ENCODE peak calls at places on chromosomes 16 and 17, in eight cellular contexts. One of them, this sample, is unnamed.

GRCh38 chr16:58501242-58502131 is 1.5 kb downstream of the NDRG4 start:
- DNase-seq in COR-L47: peak
- DNase-seq in activated naive CD4-positive, alpha-beta T cell: no peak
- DNase-seq in EL: no peak
- DNase-seq in activated CD4-positive, CD25-positive, alpha-beta regulatory T cell treated with anti-CD3 and anti-CD28 coated beads, Interleukin-2, amount 50 U/mL, for 16 hours: no peak
- DNase-seq in NCI-H510A treated with DMSO at 0.1 percent for 48 hours: peak
- DNase-seq in fibroblast of lung: peak
- DNase-seq in stimulated activated CD4-positive, alpha-beta T cell treated with anti-CD3 and anti-CD28 coated beads, Interleukin-12 subunit alpha, Interleukin-12 subunit beta, amount 100 ng/mL, for 24 hours: peak
- DNase-seq in this sample: no peak

GRCh38 chr16:79691001-79691400 is 90.5 kb upstream of the MAF start:
- DNase-seq in COR-L47: no peak
- DNase-seq in activated naive CD4-positive, alpha-beta T cell: no peak
- DNase-seq in EL: no peak
- DNase-seq in activated CD4-positive, CD25-positive, alpha-beta regulatory T cell treated with anti-CD3 and anti-CD28 coated beads, Interleukin-2, amount 50 U/mL, for 16 hours: no peak
- DNase-seq in NCI-H510A treated with DMSO at 0.1 percent for 48 hours: no peak
- DNase-seq in fibroblast of lung: no peak
- DNase-seq in stimulated activated CD4-positive, alpha-beta T cell treated with anti-CD3 and anti-CD28 coated beads, Interleukin-12 subunit alpha, Interleukin-12 subunit beta, amount 100 ng/mL, for 24 hours: no peak
- DNase-seq in this sample: no peak

GRCh38 chr17:75633484-75634375 is 496 bp downstream of the SMIM5 start:
- DNase-seq in COR-L47: peak
- DNase-seq in activated naive CD4-positive, alpha-beta T cell: no peak
- DNase-seq in EL: peak
- DNase-seq in activated CD4-positive, CD25-positive, alpha-beta regulatory T cell treated with anti-CD3 and anti-CD28 coated beads, Interleukin-2, amount 50 U/mL, for 16 hours: no peak
- DNase-seq in NCI-H510A treated with DMSO at 0.1 percent for 48 hours: peak
- DNase-seq in fibroblast of lung: peak
- DNase-seq in stimulated activated CD4-positive, alpha-beta T cell treated with anti-CD3 and anti-CD28 coated beads, Interleukin-12 subunit alpha, Interleukin-12 subunit beta, amount 100 ng/mL, for 24 hours: peak
- DNase-seq in this sample: peak

GRCh38 chr17:52673791-52674190 is 515.3 kb upstream of the CA10 start:
- DNase-seq in COR-L47: no peak
- DNase-seq in activated naive CD4-positive, alpha-beta T cell: no peak
- DNase-seq in EL: no peak
- DNase-seq in activated CD4-positive, CD25-positive, alpha-beta regulatory T cell treated with anti-CD3 and anti-CD28 coated beads, Interleukin-2, amount 50 U/mL, for 16 hours: no peak
- DNase-seq in NCI-H510A treated with DMSO at 0.1 percent for 48 hours: no peak
- DNase-seq in fibroblast of lung: no peak
- DNase-seq in stimulated activated CD4-positive, alpha-beta T cell treated with anti-CD3 and anti-CD28 coated beads, Interleukin-12 subunit alpha, Interleukin-12 subunit beta, amount 100 ng/mL, for 24 hours: no peak
- DNase-seq in this sample: no peak

GRCh38 chr16:10752843-10753523 is 9.3 kb downstream of the NUBP1 start:
- DNase-seq in COR-L47: no peak
- DNase-seq in activated naive CD4-positive, alpha-beta T cell: no peak
- DNase-seq in EL: no peak
- DNase-seq in activated CD4-positive, CD25-positive, alpha-beta regulatory T cell treated with anti-CD3 and anti-CD28 coated beads, Interleukin-2, amount 50 U/mL, for 16 hours: no peak
- DNase-seq in NCI-H510A treated with DMSO at 0.1 percent for 48 hours: no peak
- DNase-seq in fibroblast of lung: no peak
- DNase-seq in stimulated activated CD4-positive, alpha-beta T cell treated with anti-CD3 and anti-CD28 coated beads, Interleukin-12 subunit alpha, Interleukin-12 subunit beta, amount 100 ng/mL, for 24 hours: no peak
- DNase-seq in this sample: no peak

GRCh38 chr16:58515125-58515870 is at the start of gene SETD6:
- DNase-seq in COR-L47: peak
- DNase-seq in activated naive CD4-positive, alpha-beta T cell: peak
- DNase-seq in EL: peak
- DNase-seq in activated CD4-positive, CD25-positive, alpha-beta regulatory T cell treated with anti-CD3 and anti-CD28 coated beads, Interleukin-2, amount 50 U/mL, for 16 hours: peak
- DNase-seq in NCI-H510A treated with DMSO at 0.1 percent for 48 hours: peak
- DNase-seq in fibroblast of lung: peak
- DNase-seq in stimulated activated CD4-positive, alpha-beta T cell treated with anti-CD3 and anti-CD28 coated beads, Interleukin-12 subunit alpha, Interleukin-12 subunit beta, amount 100 ng/mL, for 24 hours: peak
- DNase-seq in this sample: peak

GRCh38 chr16:11394593-11394960 is 49.3 kb downstream of the RMI2 start:
- DNase-seq in COR-L47: no peak
- DNase-seq in activated naive CD4-positive, alpha-beta T cell: no peak
- DNase-seq in EL: no peak
- DNase-seq in activated CD4-positive, CD25-positive, alpha-beta regulatory T cell treated with anti-CD3 and anti-CD28 coated beads, Interleukin-2, amount 50 U/mL, for 16 hours: no peak
- DNase-seq in NCI-H510A treated with DMSO at 0.1 percent for 48 hours: no peak
- DNase-seq in fibroblast of lung: no peak
- DNase-seq in stimulated activated CD4-positive, alpha-beta T cell treated with anti-CD3 and anti-CD28 coated beads, Interleukin-12 subunit alpha, Interleukin-12 subunit beta, amount 100 ng/mL, for 24 hours: no peak
- DNase-seq in this sample: no peak

GRCh38 chr17:57459286-57459915 is 203.1 kb downstream of the MSI2 start:
- DNase-seq in COR-L47: no peak
- DNase-seq in activated naive CD4-positive, alpha-beta T cell: no peak
- DNase-seq in EL: peak
- DNase-seq in activated CD4-positive, CD25-positive, alpha-beta regulatory T cell treated with anti-CD3 and anti-CD28 coated beads, Interleukin-2, amount 50 U/mL, for 16 hours: no peak
- DNase-seq in NCI-H510A treated with DMSO at 0.1 percent for 48 hours: peak
- DNase-seq in fibroblast of lung: peak
- DNase-seq in stimulated activated CD4-positive, alpha-beta T cell treated with anti-CD3 and anti-CD28 coated beads, Interleukin-12 subunit alpha, Interleukin-12 subunit beta, amount 100 ng/mL, for 24 hours: no peak
- DNase-seq in this sample: no peak

GRCh38 chr16:15466886-15467781 is 32.7 kb downstream of the BMERB1 start:
- DNase-seq in COR-L47: no peak
- DNase-seq in activated naive CD4-positive, alpha-beta T cell: no peak
- DNase-seq in EL: peak
- DNase-seq in activated CD4-positive, CD25-positive, alpha-beta regulatory T cell treated with anti-CD3 and anti-CD28 coated beads, Interleukin-2, amount 50 U/mL, for 16 hours: no peak
- DNase-seq in NCI-H510A treated with DMSO at 0.1 percent for 48 hours: peak
- DNase-seq in fibroblast of lung: no peak
- DNase-seq in stimulated activated CD4-positive, alpha-beta T cell treated with anti-CD3 and anti-CD28 coated beads, Interleukin-12 subunit alpha, Interleukin-12 subunit beta, amount 100 ng/mL, for 24 hours: no peak
- DNase-seq in this sample: no peak

GRCh38 chr16:14401839-14402115 is 228.3 kb downstream of the PARN start:
- DNase-seq in COR-L47: no peak
- DNase-seq in activated naive CD4-positive, alpha-beta T cell: no peak
- DNase-seq in EL: no peak
- DNase-seq in activated CD4-positive, CD25-positive, alpha-beta regulatory T cell treated with anti-CD3 and anti-CD28 coated beads, Interleukin-2, amount 50 U/mL, for 16 hours: no peak
- DNase-seq in NCI-H510A treated with DMSO at 0.1 percent for 48 hours: no peak
- DNase-seq in fibroblast of lung: no peak
- DNase-seq in stimulated activated CD4-positive, alpha-beta T cell treated with anti-CD3 and anti-CD28 coated beads, Interleukin-12 subunit alpha, Interleukin-12 subunit beta, amount 100 ng/mL, for 24 hours: no peak
- DNase-seq in this sample: no peak

GRCh38 chr16:24983521-24983920 is 31.6 kb downstream of the ARHGAP17 start:
- DNase-seq in COR-L47: no peak
- DNase-seq in activated naive CD4-positive, alpha-beta T cell: no peak
- DNase-seq in EL: no peak
- DNase-seq in activated CD4-positive, CD25-positive, alpha-beta regulatory T cell treated with anti-CD3 and anti-CD28 coated beads, Interleukin-2, amount 50 U/mL, for 16 hours: no peak
- DNase-seq in NCI-H510A treated with DMSO at 0.1 percent for 48 hours: no peak
- DNase-seq in fibroblast of lung: no peak
- DNase-seq in stimulated activated CD4-positive, alpha-beta T cell treated with anti-CD3 and anti-CD28 coated beads, Interleukin-12 subunit alpha, Interleukin-12 subunit beta, amount 100 ng/mL, for 24 hours: no peak
- DNase-seq in this sample: no peak

GRCh38 chr17:62819511-62820221 is 11.6 kb upstream of the MARCHF10 start:
- DNase-seq in COR-L47: no peak
- DNase-seq in activated naive CD4-positive, alpha-beta T cell: no peak
- DNase-seq in EL: peak
- DNase-seq in activated CD4-positive, CD25-positive, alpha-beta regulatory T cell treated with anti-CD3 and anti-CD28 coated beads, Interleukin-2, amount 50 U/mL, for 16 hours: no peak
- DNase-seq in NCI-H510A treated with DMSO at 0.1 percent for 48 hours: no peak
- DNase-seq in fibroblast of lung: peak
- DNase-seq in stimulated activated CD4-positive, alpha-beta T cell treated with anti-CD3 and anti-CD28 coated beads, Interleukin-12 subunit alpha, Interleukin-12 subunit beta, amount 100 ng/mL, for 24 hours: no peak
- DNase-seq in this sample: no peak

GRCh38 chr16:64159986-64160385 is 961.9 kb downstream of the CDH11 start:
- DNase-seq in COR-L47: no peak
- DNase-seq in activated naive CD4-positive, alpha-beta T cell: no peak
- DNase-seq in EL: no peak
- DNase-seq in activated CD4-positive, CD25-positive, alpha-beta regulatory T cell treated with anti-CD3 and anti-CD28 coated beads, Interleukin-2, amount 50 U/mL, for 16 hours: no peak
- DNase-seq in NCI-H510A treated with DMSO at 0.1 percent for 48 hours: no peak
- DNase-seq in fibroblast of lung: peak
- DNase-seq in stimulated activated CD4-positive, alpha-beta T cell treated with anti-CD3 and anti-CD28 coated beads, Interleukin-12 subunit alpha, Interleukin-12 subunit beta, amount 100 ng/mL, for 24 hours: no peak
- DNase-seq in this sample: no peak

GRCh38 chr16:50195276-50195675 is 42.2 kb downstream of the TENT4B start:
- DNase-seq in COR-L47: no peak
- DNase-seq in activated naive CD4-positive, alpha-beta T cell: no peak
- DNase-seq in EL: peak
- DNase-seq in activated CD4-positive, CD25-positive, alpha-beta regulatory T cell treated with anti-CD3 and anti-CD28 coated beads, Interleukin-2, amount 50 U/mL, for 16 hours: no peak
- DNase-seq in NCI-H510A treated with DMSO at 0.1 percent for 48 hours: no peak
- DNase-seq in fibroblast of lung: peak
- DNase-seq in stimulated activated CD4-positive, alpha-beta T cell treated with anti-CD3 and anti-CD28 coated beads, Interleukin-12 subunit alpha, Interleukin-12 subunit beta, amount 100 ng/mL, for 24 hours: no peak
- DNase-seq in this sample: no peak

GRCh38 chr16:56861756-56862155 is 3.3 kb upstream of the SLC12A3 start:
- DNase-seq in COR-L47: no peak
- DNase-seq in activated naive CD4-positive, alpha-beta T cell: no peak
- DNase-seq in EL: no peak
- DNase-seq in activated CD4-positive, CD25-positive, alpha-beta regulatory T cell treated with anti-CD3 and anti-CD28 coated beads, Interleukin-2, amount 50 U/mL, for 16 hours: no peak
- DNase-seq in NCI-H510A treated with DMSO at 0.1 percent for 48 hours: no peak
- DNase-seq in fibroblast of lung: no peak
- DNase-seq in stimulated activated CD4-positive, alpha-beta T cell treated with anti-CD3 and anti-CD28 coated beads, Interleukin-12 subunit alpha, Interleukin-12 subunit beta, amount 100 ng/mL, for 24 hours: no peak
- DNase-seq in this sample: no peak

GRCh38 chr16:24967074-24967473 is 48.1 kb downstream of the ARHGAP17 start:
- DNase-seq in COR-L47: no peak
- DNase-seq in activated naive CD4-positive, alpha-beta T cell: no peak
- DNase-seq in EL: no peak
- DNase-seq in activated CD4-positive, CD25-positive, alpha-beta regulatory T cell treated with anti-CD3 and anti-CD28 coated beads, Interleukin-2, amount 50 U/mL, for 16 hours: no peak
- DNase-seq in NCI-H510A treated with DMSO at 0.1 percent for 48 hours: no peak
- DNase-seq in fibroblast of lung: no peak
- DNase-seq in stimulated activated CD4-positive, alpha-beta T cell treated with anti-CD3 and anti-CD28 coated beads, Interleukin-12 subunit alpha, Interleukin-12 subunit beta, amount 100 ng/mL, for 24 hours: no peak
- DNase-seq in this sample: no peak

GRCh38 chr17:28735242-28735722 is 6.7 kb downstream of the NEK8 start:
- DNase-seq in COR-L47: no peak
- DNase-seq in activated naive CD4-positive, alpha-beta T cell: no peak
- DNase-seq in EL: peak
- DNase-seq in activated CD4-positive, CD25-positive, alpha-beta regulatory T cell treated with anti-CD3 and anti-CD28 coated beads, Interleukin-2, amount 50 U/mL, for 16 hours: no peak
- DNase-seq in NCI-H510A treated with DMSO at 0.1 percent for 48 hours: no peak
- DNase-seq in fibroblast of lung: no peak
- DNase-seq in stimulated activated CD4-positive, alpha-beta T cell treated with anti-CD3 and anti-CD28 coated beads, Interleukin-12 subunit alpha, Interleukin-12 subunit beta, amount 100 ng/mL, for 24 hours: no peak
- DNase-seq in this sample: no peak

GRCh38 chr16:1655909-1656807 is 21.9 kb upstream of the JPT2 start:
- DNase-seq in COR-L47: no peak
- DNase-seq in activated naive CD4-positive, alpha-beta T cell: no peak
- DNase-seq in EL: no peak
- DNase-seq in activated CD4-positive, CD25-positive, alpha-beta regulatory T cell treated with anti-CD3 and anti-CD28 coated beads, Interleukin-2, amount 50 U/mL, for 16 hours: no peak
- DNase-seq in NCI-H510A treated with DMSO at 0.1 percent for 48 hours: no peak
- DNase-seq in fibroblast of lung: no peak
- DNase-seq in stimulated activated CD4-positive, alpha-beta T cell treated with anti-CD3 and anti-CD28 coated beads, Interleukin-12 subunit alpha, Interleukin-12 subunit beta, amount 100 ng/mL, for 24 hours: no peak
- DNase-seq in this sample: no peak

GRCh38 chr16:81932668-81933067 is 78.6 kb downstream of the SDR42E1 start:
- DNase-seq in COR-L47: no peak
- DNase-seq in activated naive CD4-positive, alpha-beta T cell: no peak
- DNase-seq in EL: no peak
- DNase-seq in activated CD4-positive, CD25-positive, alpha-beta regulatory T cell treated with anti-CD3 and anti-CD28 coated beads, Interleukin-2, amount 50 U/mL, for 16 hours: no peak
- DNase-seq in NCI-H510A treated with DMSO at 0.1 percent for 48 hours: no peak
- DNase-seq in fibroblast of lung: no peak
- DNase-seq in stimulated activated CD4-positive, alpha-beta T cell treated with anti-CD3 and anti-CD28 coated beads, Interleukin-12 subunit alpha, Interleukin-12 subunit beta, amount 100 ng/mL, for 24 hours: no peak
- DNase-seq in this sample: no peak

GRCh38 chr16:29974291-29975133 is 844 bp downstream of the TAOK2 start:
- DNase-seq in COR-L47: no peak
- DNase-seq in activated naive CD4-positive, alpha-beta T cell: no peak
- DNase-seq in EL: peak
- DNase-seq in activated CD4-positive, CD25-positive, alpha-beta regulatory T cell treated with anti-CD3 and anti-CD28 coated beads, Interleukin-2, amount 50 U/mL, for 16 hours: no peak
- DNase-seq in NCI-H510A treated with DMSO at 0.1 percent for 48 hours: no peak
- DNase-seq in fibroblast of lung: peak
- DNase-seq in stimulated activated CD4-positive, alpha-beta T cell treated with anti-CD3 and anti-CD28 coated beads, Interleukin-12 subunit alpha, Interleukin-12 subunit beta, amount 100 ng/mL, for 24 hours: no peak
- DNase-seq in this sample: no peak

This sample was measured in NCI-H1048.